ENCODE peak calls at places on chromosomes 2 and 18, in six cellular contexts. Z, Y, G, U, P and K are unnamed samples.

GRCh38 chr2:11508279-11508678 is 25.6 kb upstream of the GREB1 start:
- DNase-seq in P (no peak), Y (no peak), U (no peak), G (no peak), Z (no peak), K (peak; percentile 3)

GRCh38 chr2:147610491-147611050 is 234.3 kb upstream of the ACVR2A start:
- DNase-seq in Y (no peak), U (no peak), G (no peak), Z (peak; percentile 61), P (no peak), K (peak; percentile 20)

GRCh38 chr2:215931256-215931903 is 82.0 kb downstream of the MREG start:
- DNase-seq in P (peak; percentile 72), U (peak; percentile 49), Y (peak; percentile 10), Z (peak; percentile 55), G (peak; percentile 85), K (peak; percentile 75)

GRCh38 chr18:49751427-49752094 is 61.8 kb downstream of the ACAA2 start:
- DNase-seq in U (no peak), Z (no peak), Y (no peak), P (no peak), G (no peak), K (no peak)

GRCh38 chr2:208062113-208062512 is 36.8 kb upstream of the PLEKHM3 start:
- DNase-seq in Y (no peak), Z (no peak), U (no peak), P (no peak), G (peak; percentile 60), K (peak; percentile 5)

GRCh38 chr2:157322432-157322831 is 3.2 kb downstream of the ERMN start:
- DNase-seq in P (no peak), U (no peak), Y (no peak), Z (no peak), G (no peak), K (no peak)

GRCh38 chr2:127545796-127546195 is 10.3 kb downstream of the MYO7B start:
- DNase-seq in U (no peak), G (no peak), Y (no peak), Z (no peak), P (no peak), K (no peak)

GRCh38 chr2:85974395-85974794 is 85.6 kb upstream of the ST3GAL5 start:
- DNase-seq in U (no peak), P (no peak), Z (no peak), Y (no peak), G (no peak), K (no peak)

GRCh38 chr2:241399941-241400922 is 44.1 kb downstream of the FARP2 start:
- DNase-seq in Z (no peak), P (no peak), G (no peak), Y (no peak), U (no peak), K (no peak)

GRCh38 chr2:231299267-231299666 is 96.2 kb upstream of the B3GNT7 start:
- DNase-seq in U (peak; percentile 26), Y (no peak), P (no peak), G (no peak), Z (no peak), K (no peak)

GRCh38 chr2:149972039-149972438 is 384.5 kb upstream of the MMADHC start:
- DNase-seq in U (no peak), G (peak; percentile 32), Y (no peak), P (no peak), Z (peak; percentile 95), K (no peak)

GRCh38 chr2:189412330-189412953 is 28.8 kb upstream of the WDR75 start:
- DNase-seq in P (peak; percentile 27), G (peak; percentile 82), U (peak; percentile 2), Z (peak; percentile 28), Y (peak; percentile 7), K (peak; percentile 9)

GRCh38 chr2:175864131-175864728 is 137.8 kb downstream of the LNPK start:
- DNase-seq in Z (no peak), P (no peak), U (no peak), Y (no peak), G (no peak), K (no peak)

GRCh38 chr2:172087191-172087779 is 2.0 kb downstream of the DLX1 start:
- DNase-seq in Z (no peak), P (no peak), U (no peak), G (no peak), Y (no peak), K (no peak)

GRCh38 chr2:28297531-28297930 is 95.1 kb upstream of the FOSL2 start:
- DNase-seq in Z (no peak), U (no peak), G (no peak), Y (no peak), P (no peak), K (no peak)

GRCh38 chr2:240479561-240479960 is 44.1 kb downstream of the GPC1 start:
- DNase-seq in Z (no peak), Y (no peak), G (no peak), U (no peak), P (no peak), K (no peak)

GRCh38 chr18:12686100-12686499 is 16.4 kb downstream of the CEP76 start:
- DNase-seq in Y (no peak), Z (peak; percentile 32), G (peak; percentile 45), P (peak; percentile 10), U (no peak), K (peak; percentile 7)